ENCODE peak calls at places on chromosomes 3 and 15, in four cellular contexts. One of them, this sample, is unnamed.
A peak's percentile ranks its signal among the peaks of the same experiment; 100 is the strongest.

GRCh38 chr3:134388748-134389485 is 14.7 kb upstream of the AMOTL2 start:
- DNase-seq in putamen: no peak
- DNase-seq in bronchial epithelial cell: no peak
- DNase-seq in nephron progenitor cell: no peak
- DNase-seq in this sample: no peak

GRCh38 chr3:140316895-140317400 is 360.9 kb upstream of the TRIM42 start:
- DNase-seq in putamen: no peak
- DNase-seq in bronchial epithelial cell: no peak
- DNase-seq in nephron progenitor cell: no peak
- DNase-seq in this sample: no peak

GRCh38 chr3:72549819-72550581 is 298.2 kb downstream of the SHQ1 start:
- DNase-seq in putamen: no peak
- DNase-seq in bronchial epithelial cell: no peak
- DNase-seq in nephron progenitor cell: no peak
- DNase-seq in this sample: peak; percentile 15

GRCh38 chr3:7487763-7488162 is 626.8 kb downstream of the GRM7 start:
- DNase-seq in putamen: no peak
- DNase-seq in bronchial epithelial cell: no peak
- DNase-seq in nephron progenitor cell: no peak
- DNase-seq in this sample: no peak

GRCh38 chr3:113697192-113698090 is 999 bp upstream of the USF3 start:
- DNase-seq in putamen: no peak
- DNase-seq in bronchial epithelial cell: peak; percentile 12
- DNase-seq in nephron progenitor cell: peak; percentile 12
- DNase-seq in this sample: peak; percentile 22

GRCh38 chr3:31371464-31371863 is 161.3 kb upstream of the STT3B start:
- DNase-seq in putamen: no peak
- DNase-seq in bronchial epithelial cell: no peak
- DNase-seq in nephron progenitor cell: no peak
- DNase-seq in this sample: no peak

GRCh38 chr3:125395091-125395490 is 20.0 kb upstream of the ZNF148 start:
- DNase-seq in putamen: no peak
- DNase-seq in bronchial epithelial cell: peak; percentile 58
- DNase-seq in nephron progenitor cell: no peak
- DNase-seq in this sample: no peak

GRCh38 chr3:102063572-102063971 is 214.3 kb downstream of the NFKBIZ start:
- DNase-seq in putamen: no peak
- DNase-seq in bronchial epithelial cell: no peak
- DNase-seq in nephron progenitor cell: no peak
- DNase-seq in this sample: no peak

GRCh38 chr3:72907851-72908620 is 20.2 kb downstream of the GXYLT2 start:
- DNase-seq in putamen: no peak
- DNase-seq in bronchial epithelial cell: peak; percentile 66
- DNase-seq in nephron progenitor cell: no peak
- DNase-seq in this sample: no peak

GRCh38 chr3:181919375-181919774 is 207.7 kb downstream of the SOX2 start:
- DNase-seq in putamen: no peak
- DNase-seq in bronchial epithelial cell: peak; percentile 79
- DNase-seq in nephron progenitor cell: no peak
- DNase-seq in this sample: no peak

GRCh38 chr15:90862964-90863721 is 5.2 kb upstream of the FURIN start:
- DNase-seq in putamen: no peak
- DNase-seq in bronchial epithelial cell: peak; percentile 85
- DNase-seq in nephron progenitor cell: no peak
- DNase-seq in this sample: no peak

GRCh38 chr15:67127925-67128324 is 62.5 kb downstream of the SMAD3 start:
- DNase-seq in putamen: no peak
- DNase-seq in bronchial epithelial cell: peak; percentile 98
- DNase-seq in nephron progenitor cell: no peak
- DNase-seq in this sample: no peak

GRCh38 chr3:167066977-167067843 is 312.9 kb downstream of the ZBBX start:
- DNase-seq in putamen: peak; percentile 14
- DNase-seq in bronchial epithelial cell: no peak
- DNase-seq in nephron progenitor cell: no peak
- DNase-seq in this sample: no peak

GRCh38 chr3:52240059-52240885 is 1.3 kb upstream of the TWF2 start:
- DNase-seq in putamen: peak; percentile 65
- DNase-seq in bronchial epithelial cell: peak; percentile 72
- DNase-seq in nephron progenitor cell: no peak
- DNase-seq in this sample: no peak

GRCh38 chr3:10732292-10732691 is 83.7 kb upstream of the SLC6A11 start:
- DNase-seq in putamen: no peak
- DNase-seq in bronchial epithelial cell: no peak
- DNase-seq in nephron progenitor cell: no peak
- DNase-seq in this sample: no peak

GRCh38 chr3:147701195-147701594 is 292.0 kb downstream of the ZIC1 start:
- DNase-seq in putamen: no peak
- DNase-seq in bronchial epithelial cell: no peak
- DNase-seq in nephron progenitor cell: no peak
- DNase-seq in this sample: no peak

GRCh38 chr15:95948371-95948770 is 382.1 kb upstream of the NR2F2 start:
- DNase-seq in putamen: no peak
- DNase-seq in bronchial epithelial cell: no peak
- DNase-seq in nephron progenitor cell: no peak
- DNase-seq in this sample: no peak

GRCh38 chr3:52171577-52172261 is 17.5 kb upstream of the POC1A start:
- DNase-seq in putamen: no peak
- DNase-seq in bronchial epithelial cell: peak; percentile 75
- DNase-seq in nephron progenitor cell: no peak
- DNase-seq in this sample: no peak

GRCh38 chr3:80232760-80233159 is 465.0 kb upstream of the ROBO1 start:
- DNase-seq in putamen: no peak
- DNase-seq in bronchial epithelial cell: peak; percentile 95
- DNase-seq in nephron progenitor cell: no peak
- DNase-seq in this sample: no peak

GRCh38 chr15:63491979-63492378 is 12.4 kb upstream of the USP3 start:
- DNase-seq in putamen: no peak
- DNase-seq in bronchial epithelial cell: no peak
- DNase-seq in nephron progenitor cell: no peak
- DNase-seq in this sample: no peak